ENCODE peak calls at places on chromosomes 4 and X, in eight cellular contexts. B is left ventricle myocardium inferior, L is right cardiac atrium, D is erythroblast, U is M059J, A is RPMI7951, H is NB4, O is glutamatergic neuron. V is an unnamed sample.

GRCh38 chr4:107050525-107051135 is 14.5 kb upstream of the DKK2 start:
- DNase-seq in B (no peak), L (no peak), D (no peak), U (no peak), A (peak; percentile 17), H (peak; percentile 16), O (no peak), V (no peak)

GRCh38 chr4:170589597-170590191 is 499.9 kb upstream of the AADAT start:
- DNase-seq in B (no peak), L (no peak), D (peak; percentile 22), U (no peak), A (no peak), H (peak; percentile 39), O (no peak), V (no peak)

GRCh38 chrX:46913710-46914109 is 1.5 kb downstream of the JADE3 start:
- DNase-seq in B (no peak), L (no peak), D (peak; percentile 21), U (peak; percentile 40), A (peak; percentile 20), H (peak; percentile 53), O (no peak), V (no peak)

GRCh38 chrX:11239230-11239629 is 54.0 kb upstream of the AMELX start:
- DNase-seq in B (no peak), L (no peak), D (peak; percentile 27), U (peak; percentile 67), A (no peak), H (no peak), O (no peak), V (no peak)

GRCh38 chr4:146142768-146143167 is 32.8 kb upstream of the LSM6 start:
- DNase-seq in B (no peak), L (no peak), D (no peak), U (no peak), A (no peak), H (no peak), O (no peak), V (no peak)

GRCh38 chr4:110003401-110004187 is 90.9 kb downstream of the EGF start:
- DNase-seq in B (no peak), L (no peak), D (no peak), U (peak; percentile 5), A (no peak), H (no peak), O (no peak), V (no peak)

GRCh38 chr4:187814737-187815465 is 180.7 kb upstream of the ZFP42 start:
- DNase-seq in B (no peak), L (peak; percentile 48), D (no peak), U (no peak), A (peak; percentile 41), H (no peak), O (no peak), V (peak; percentile 73)

GRCh38 chr4:6692806-6693205 is 872 bp upstream of the S100P start:
- DNase-seq in B (no peak), L (no peak), D (no peak), U (peak; percentile 31), A (peak; percentile 16), H (peak; percentile 66), O (no peak), V (no peak)

GRCh38 chr4:122456228-122457106 is at the start of gene IL2:
- DNase-seq in B (no peak), L (no peak), D (no peak), U (no peak), A (no peak), H (no peak), O (no peak), V (no peak)

GRCh38 chr4:176320340-176320975 is 692 bp downstream of the SPCS3 start:
- DNase-seq in B (peak; percentile 91), L (peak; percentile 96), D (peak; percentile 84), U (peak; percentile 83), A (peak; percentile 84), H (peak; percentile 88), O (peak; percentile 81), V (peak; percentile 97)

GRCh38 chr4:76634239-76634638 is 199.2 kb downstream of the SHROOM3 start:
- DNase-seq in B (no peak), L (no peak), D (no peak), U (peak; percentile 74), A (peak; percentile 57), H (no peak), O (no peak), V (no peak)

GRCh38 chrX:130877892-130878321 is 25.1 kb downstream of the ENOX2 start:
- DNase-seq in B (no peak), L (no peak), D (no peak), U (no peak), A (no peak), H (no peak), O (no peak), V (no peak)

GRCh38 chr4:189022441-189023035 is 883.3 kb downstream of the TRIML1 start:
- DNase-seq in B (no peak), L (no peak), D (no peak), U (peak; percentile 85), A (peak; percentile 52), H (no peak), O (no peak), V (no peak)

GRCh38 chr4:65580551-65580950 is 89.7 kb downstream of the EPHA5 start:
- DNase-seq in B (no peak), L (no peak), D (no peak), U (peak; percentile 45), A (peak; percentile 6), H (no peak), O (no peak), V (no peak)

GRCh38 chr4:102529977-102530376 is 28.8 kb downstream of the NFKB1 start:
- DNase-seq in B (no peak), L (no peak), D (no peak), U (no peak), A (no peak), H (no peak), O (no peak), V (no peak)

GRCh38 chr4:130210871-130211270 is 1114.9 kb downstream of the C4orf33 start:
- DNase-seq in B (no peak), L (no peak), D (no peak), U (peak; percentile 12), A (peak; percentile 58), H (no peak), O (no peak), V (no peak)

GRCh38 chrX:72314881-72315280 is 9.2 kb upstream of the CITED1 start:
- DNase-seq in B (no peak), L (no peak), D (no peak), U (no peak), A (no peak), H (no peak), O (no peak), V (no peak)

GRCh38 chr4:103415801-103416200 is 217.7 kb upstream of the CENPE start:
- DNase-seq in B (no peak), L (no peak), D (no peak), U (no peak), A (no peak), H (no peak), O (no peak), V (no peak)

GRCh38 chr4:26242451-26242850 is 78.4 kb upstream of the RBPJ start:
- DNase-seq in B (no peak), L (no peak), D (no peak), U (peak; percentile 54), A (no peak), H (no peak), O (no peak), V (no peak)

GRCh38 chr4:98519268-98519993 is 139.0 kb downstream of the TSPAN5 start:
- DNase-seq in B (no peak), L (no peak), D (no peak), U (peak; percentile 45), A (no peak), H (no peak), O (no peak), V (no peak)

GRCh38 chrX:109952985-109953905 is 49.7 kb upstream of the TMEM164 start:
- DNase-seq in B (no peak), L (no peak), D (no peak), U (no peak), A (no peak), H (no peak), O (no peak), V (no peak)

GRCh38 chrX:135345328-135345645 is 36.0 kb downstream of the ETDC start:
- DNase-seq in B (peak; percentile 45), L (peak; percentile 74), D (peak; percentile 50), U (peak; percentile 84), A (peak; percentile 82), H (no peak), O (no peak), V (no peak)

GRCh38 chr4:183718876-183719275 is 59.8 kb downstream of the TRAPPC11 start:
- DNase-seq in B (no peak), L (no peak), D (no peak), U (no peak), A (no peak), H (no peak), O (no peak), V (no peak)

GRCh38 chrX:129875669-129876068 is 30.3 kb upstream of the UTP14A start:
- DNase-seq in B (no peak), L (no peak), D (no peak), U (peak; percentile 90), A (peak; percentile 86), H (peak; percentile 43), O (no peak), V (no peak)

GRCh38 chrX:143754183-143754582 is 33.6 kb upstream of the SPANXN2 start:
- DNase-seq in B (no peak), L (no peak), D (no peak), U (no peak), A (peak; percentile 22), H (no peak), O (no peak), V (no peak)

V was measured in Right ventricle myocardium inferior.